ENCODE peak calls at places on chromosomes 1 and 21, in six cellular contexts. A is H1, X is IMR-90, N is neuronal stem cell, G is mesenchymal stem cell, E is mesendoderm. Y is an unnamed sample.

GRCh38 chr1:3243304-3243703 is 174.3 kb downstream of the PRDM16 start:
- DNase-seq in A (no peak), X (no peak), N (no peak), G (no peak), E (no peak), Y (no peak)

GRCh38 chr1:920008-920407 is 3.7 kb upstream of the SAMD11 start:
- DNase-seq in A (no peak), X (no peak), N (no peak), G (no peak), E (no peak), Y (no peak)

GRCh38 chr1:161309868-161310267 is at the start of gene MPZ:
- DNase-seq in A (no peak), X (no peak), N (no peak), G (no peak), E (no peak), Y (no peak)

GRCh38 chr1:50995651-50996050 is 25.6 kb downstream of the CDKN2C start:
- DNase-seq in A (no peak), X (no peak), N (no peak), G (no peak), E (no peak), Y (no peak)

GRCh38 chr1:37995773-37996379 is 6.1 kb upstream of the SF3A3 start:
- DNase-seq in A (peak), X (peak), N (peak), G (peak), E (peak), Y (peak)

GRCh38 chr1:167705250-167705649 is 16.5 kb upstream of the MPZL1 start:
- DNase-seq in A (no peak), X (no peak), N (no peak), G (no peak), E (peak), Y (peak)

GRCh38 chr21:43864806-43865470 is at the start of gene AGPAT3:
- DNase-seq in A (no peak), X (no peak), N (no peak), G (no peak), E (no peak), Y (no peak)

GRCh38 chr1:52554756-52555155 is 1.9 kb upstream of the TUT4 start:
- DNase-seq in A (no peak), X (peak), N (peak), G (peak), E (peak), Y (no peak)

GRCh38 chr1:221839794-221840395 is 98.0 kb upstream of the DUSP10 start:
- DNase-seq in A (no peak), X (peak), N (no peak), G (peak), E (peak), Y (no peak)

GRCh38 chr1:162626733-162627132 is 5.5 kb upstream of the DDR2 start:
- DNase-seq in A (no peak), X (no peak), N (no peak), G (no peak), E (no peak), Y (no peak)

GRCh38 chr1:57440096-57440495 is 16.2 kb upstream of the DAB1 start:
- DNase-seq in A (no peak), X (no peak), N (no peak), G (no peak), E (peak), Y (no peak)
- H3K4me2 ChIP-seq in A (no peak), X (no peak), N (no peak), G (no peak), E (peak), Y (no peak)

GRCh38 chr1:46188295-46189030 is 9.8 kb downstream of the POMGNT1 start:
- DNase-seq in A (no peak), X (no peak), N (no peak), G (no peak), E (no peak), Y (no peak)
- H2BK120ac ChIP-seq in A (no peak), X (no peak), N (no peak), G (no peak), E (no peak), Y (no peak)

GRCh38 chr1:41328780-41329640 is 32.2 kb upstream of the FOXO6 start:
- DNase-seq in A (no peak), X (no peak), N (no peak), G (no peak), E (no peak), Y (no peak)
- H3K23ac ChIP-seq in A (no peak), X (no peak), N (no peak), G (peak), E (no peak), Y (no peak)

DNA sequence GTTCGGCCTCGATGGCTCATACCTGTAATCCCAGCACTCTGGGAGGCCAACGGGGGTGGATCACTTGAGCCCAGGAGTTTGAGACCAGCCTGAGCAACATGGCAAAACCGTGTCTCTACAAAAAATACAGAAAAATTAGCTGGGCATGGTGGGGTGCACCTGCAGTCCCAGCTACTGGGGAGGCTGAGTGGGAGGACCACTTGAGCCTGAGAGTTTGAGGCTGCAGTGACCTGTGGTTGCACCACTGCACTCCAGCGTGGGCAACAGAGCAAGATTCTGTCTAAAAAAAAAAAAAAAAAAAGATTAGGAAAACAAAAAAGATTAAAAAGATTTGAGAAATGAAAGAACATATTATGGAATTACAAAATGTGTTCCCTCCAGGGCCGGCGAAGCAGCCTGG is 18.4 kb upstream of the IFNAR2 start:
- DNase-seq in A (no peak), X (no peak), N (no peak), G (no peak), E (no peak), Y (no peak)
- H3K4me2 ChIP-seq in A (no peak), X (no peak), N (no peak), G (no peak), E (no peak), Y (no peak)

DNA sequence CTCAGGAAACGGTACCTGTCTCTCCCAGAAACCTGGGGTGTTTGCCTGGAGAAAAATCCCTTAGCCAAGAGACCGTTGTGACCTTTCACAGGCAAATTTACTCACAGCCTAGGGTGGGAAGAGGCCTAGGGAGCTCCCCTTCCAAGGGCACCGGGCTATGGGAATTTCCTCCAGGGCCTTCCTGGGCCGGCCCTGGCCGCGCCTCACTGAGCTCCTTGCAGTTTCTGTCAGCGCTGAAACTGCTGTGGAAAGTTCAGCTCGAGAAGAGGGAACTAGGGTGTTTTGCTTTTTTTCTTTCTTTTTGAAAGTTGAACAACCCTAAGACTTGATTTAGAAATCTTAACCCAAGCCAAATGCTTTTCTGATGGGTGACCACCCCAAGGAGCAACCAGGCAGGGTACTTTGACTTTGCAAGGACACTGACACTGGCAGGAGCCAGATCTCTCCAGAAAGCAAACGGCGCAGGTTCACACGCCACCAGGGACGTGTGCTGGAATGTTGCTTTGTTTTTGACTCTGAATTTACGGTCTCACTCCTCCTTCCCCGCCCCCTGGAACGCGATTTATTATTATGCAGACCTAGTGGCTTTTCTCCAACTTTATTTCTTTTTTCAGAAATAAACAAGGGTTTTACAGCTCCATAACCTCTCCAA is 229.6 kb upstream of the JUN start:
- DNase-seq in A (peak), X (peak), N (peak), G (peak), E (peak), Y (peak)
- H2BK120ac ChIP-seq in A (no peak), X (peak), N (no peak), G (peak), E (no peak), Y (no peak)

GRCh38 chr21:45740491-45741357 is 97.2 kb downstream of the PCBP3 start:
- DNase-seq in A (no peak), X (no peak), N (no peak), G (no peak), E (peak), Y (no peak)
- H3K23ac ChIP-seq in A (peak), X (no peak), N (no peak), G (no peak), E (no peak), Y (no peak)

DNA sequence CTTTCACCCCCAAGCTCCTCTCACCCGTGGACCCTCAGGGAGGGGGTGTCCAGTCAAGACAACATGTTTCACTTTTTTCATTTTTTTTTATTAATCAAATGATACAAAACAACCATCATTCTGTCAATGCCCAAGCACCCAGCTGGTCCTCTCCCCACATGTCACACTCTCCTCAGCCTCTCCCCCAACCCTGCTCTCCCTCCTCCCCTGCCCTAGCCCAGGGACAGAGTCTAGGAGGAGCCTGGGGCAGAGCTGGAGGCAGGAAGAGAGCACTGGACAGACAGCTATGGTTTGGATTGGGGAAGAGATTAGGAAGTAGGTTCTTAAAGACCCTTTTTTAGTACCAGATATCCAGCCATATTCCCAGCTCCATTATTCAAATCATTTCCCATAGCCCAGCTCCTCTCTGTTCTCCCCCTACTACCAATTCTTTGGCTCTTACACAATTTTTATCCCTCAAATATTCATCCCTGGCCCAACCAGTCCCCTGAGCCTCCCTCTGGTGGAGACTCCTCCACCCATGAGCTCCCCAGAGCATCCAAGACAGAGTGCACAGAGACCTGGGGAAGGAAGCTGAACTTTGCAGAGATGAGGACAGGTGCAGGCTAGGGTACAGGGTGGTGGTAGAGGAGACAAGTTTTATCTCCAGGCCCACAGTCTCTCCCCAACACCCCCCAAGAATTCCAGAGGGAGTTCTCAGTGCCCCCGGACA is 1.4 kb upstream of the S100A16 start:
- DNase-seq in A (no peak), X (no peak), N (no peak), G (no peak), E (no peak), Y (no peak)
- H3K4me2 ChIP-seq in A (no peak), X (no peak), N (no peak), G (no peak), E (no peak), Y (no peak)

Y was measured in H9.